ENCODE peak calls at places on chromosomes 4 and X, in eight cellular contexts. A, B, M, F, C, N, S and K are unnamed samples.

GRCh38 chr4:64911846-64912245 is 502.6 kb upstream of the TECRL start:
- DNase-seq in C (no peak), S (no peak), A (no peak), F (no peak), M (no peak), B (no peak), N (no peak), K (no peak)

GRCh38 chr4:4981427-4981826 is 37.8 kb downstream of the CYTL1 start:
- DNase-seq in C (no peak), M (no peak), S (no peak), A (peak; percentile 60), N (no peak), F (peak; percentile 89), B (no peak), K (no peak)

GRCh38 chrX:2931612-2932011 is 2.5 kb upstream of the ARSD start:
- DNase-seq in F (no peak), S (no peak), M (no peak), B (no peak), A (no peak), N (no peak), C (no peak), K (no peak)

GRCh38 chr4:139807483-139807882 is 141.9 kb downstream of the MGST2 start:
- DNase-seq in F (no peak), B (no peak), A (no peak), N (no peak), C (no peak), M (no peak), S (no peak), K (no peak)

GRCh38 chr4:158444621-158445020 is 77.1 kb upstream of the RXFP1 start:
- DNase-seq in A (no peak), S (no peak), M (no peak), F (no peak), B (no peak), C (no peak), N (no peak), K (no peak)

GRCh38 chr4:90977726-90978125 is 850.5 kb downstream of the CCSER1 start:
- DNase-seq in A (no peak), F (no peak), N (no peak), M (no peak), S (no peak), B (no peak), C (no peak), K (no peak)

GRCh38 chr4:37794046-37794445 is 32.4 kb upstream of the PGM2 start:
- DNase-seq in C (no peak), S (no peak), B (no peak), N (no peak), M (no peak), F (no peak), A (no peak), K (no peak)

GRCh38 chrX:24148535-24149345 is 789 bp upstream of the ZFX start:
- DNase-seq in S (no peak), B (no peak), N (peak; percentile 55), A (no peak), C (no peak), M (no peak), F (peak; percentile 90), K (no peak)

GRCh38 chrX:109793191-109793590 is 60.1 kb upstream of the ACSL4 start:
- DNase-seq in F (no peak), M (no peak), A (no peak), B (no peak), S (no peak), N (no peak), C (no peak), K (no peak)

GRCh38 chrX:108122748-108123147 is 31.2 kb downstream of the ATG4A start:
- DNase-seq in M (no peak), F (peak; percentile 72), N (peak; percentile 72), C (no peak), S (no peak), B (no peak), A (no peak), K (no peak)

GRCh38 chrX:100649550-100650356 is 5.8 kb downstream of the SRPX2 start:
- DNase-seq in S (no peak), C (peak; percentile 77), M (no peak), B (no peak), N (peak; percentile 89), F (peak; percentile 94), A (peak; percentile 90), K (no peak)

GRCh38 chr4:175807596-175807995 is 4.5 kb downstream of the GPM6A start:
- DNase-seq in A (no peak), N (no peak), F (no peak), B (no peak), M (no peak), S (no peak), C (no peak), K (no peak)

GRCh38 chr4:25215506-25215905 is 18.3 kb upstream of the PI4K2B start:
- DNase-seq in B (no peak), C (no peak), S (no peak), F (no peak), A (peak; percentile 54), M (no peak), N (no peak), K (no peak)

GRCh38 chr4:102535398-102536082 is 34.4 kb downstream of the NFKB1 start:
- DNase-seq in F (peak; percentile 43), A (no peak), C (no peak), M (no peak), N (peak; percentile 81), B (no peak), S (no peak), K (no peak)

GRCh38 chr4:7533267-7533666 is 98.5 kb upstream of the PSAPL1 start:
- DNase-seq in A (no peak), N (no peak), C (no peak), M (no peak), F (no peak), B (no peak), S (no peak), K (no peak)

GRCh38 chr4:7530026-7530562 is 95.4 kb upstream of the PSAPL1 start:
- DNase-seq in B (no peak), C (no peak), S (no peak), A (no peak), N (no peak), F (no peak), M (no peak), K (no peak)

GRCh38 chr4:7530932-7531639 is 96.4 kb upstream of the PSAPL1 start:
- DNase-seq in M (no peak), F (no peak), C (no peak), N (no peak), S (no peak), A (no peak), B (no peak), K (no peak)

GRCh38 chr4:7532043-7532442 is 97.3 kb upstream of the PSAPL1 start:
- DNase-seq in C (no peak), F (no peak), A (no peak), B (no peak), S (no peak), N (no peak), M (no peak), K (no peak)

DNA sequence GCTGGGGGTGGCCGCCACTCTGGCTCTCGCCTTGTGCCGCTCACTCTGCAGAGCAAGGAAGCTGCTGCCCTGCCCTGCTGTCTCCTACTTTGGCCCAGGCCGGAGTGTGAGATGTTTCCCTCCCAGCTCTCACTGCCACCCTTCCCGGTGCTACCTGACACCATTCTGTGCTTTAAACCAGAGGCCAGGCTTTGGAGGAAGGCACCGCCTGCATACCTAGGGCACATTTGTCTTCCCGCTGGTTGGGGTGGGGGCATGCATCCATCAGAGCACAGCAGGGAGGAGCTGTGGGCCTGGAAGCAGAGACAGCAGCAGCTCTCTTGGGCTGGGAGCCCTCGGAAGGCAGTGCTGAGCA is 96.9 kb upstream of the PSAPL1 start:
- DNase-seq in B (no peak), S (no peak), A (no peak), F (no peak), N (no peak), C (no peak), M (no peak), K (no peak)
- H3K4me3 ChIP-seq in B (no peak overlapping the region), S (no peak overlapping the region), A (no peak overlapping the region), F (no peak overlapping the region), N (no peak overlapping the region), C (no peak overlapping the region), M (no peak overlapping the region), K (no peak overlapping the region)

GRCh38 chrX:38880460-38880859 is 79.2 kb downstream of the MID1IP1 start:
- DNase-seq in S (no peak), A (no peak), N (peak; percentile 49), B (no peak), M (no peak), C (peak; percentile 40), F (peak; percentile 17), K (no peak)
- H3K4me3 ChIP-seq in S (no peak overlapping the region), A (no peak overlapping the region), N (no peak overlapping the region), B (no peak overlapping the region), M (no peak overlapping the region), C (no peak overlapping the region), F (no peak overlapping the region), K (no peak overlapping the region)

GRCh38 chrX:1492421-1493012 is 39.8 kb upstream of the ASMTL start:
- DNase-seq in A (peak; percentile 19), F (no peak), B (no peak), C (no peak), M (no peak), S (no peak), N (no peak), K (no peak)

GRCh38 chrX:1496076-1496475 is 40.9 kb downstream of the P2RY8 start:
- DNase-seq in M (no peak), B (no peak), C (no peak), S (no peak), F (no peak), N (no peak), A (no peak), K (no peak)

GRCh38 chrX:1493317-1493856 is 40.7 kb upstream of the ASMTL start:
- DNase-seq in B (no peak), M (no peak), A (no peak), S (no peak), F (no peak), C (no peak), N (no peak), K (no peak)

GRCh38 chrX:1491851-1492349 is 39.2 kb upstream of the ASMTL start:
- DNase-seq in N (no peak), M (peak; percentile 50), S (no peak), C (no peak), B (peak; percentile 81), F (no peak), A (peak; percentile 34), K (peak; percentile 81)

DNA sequence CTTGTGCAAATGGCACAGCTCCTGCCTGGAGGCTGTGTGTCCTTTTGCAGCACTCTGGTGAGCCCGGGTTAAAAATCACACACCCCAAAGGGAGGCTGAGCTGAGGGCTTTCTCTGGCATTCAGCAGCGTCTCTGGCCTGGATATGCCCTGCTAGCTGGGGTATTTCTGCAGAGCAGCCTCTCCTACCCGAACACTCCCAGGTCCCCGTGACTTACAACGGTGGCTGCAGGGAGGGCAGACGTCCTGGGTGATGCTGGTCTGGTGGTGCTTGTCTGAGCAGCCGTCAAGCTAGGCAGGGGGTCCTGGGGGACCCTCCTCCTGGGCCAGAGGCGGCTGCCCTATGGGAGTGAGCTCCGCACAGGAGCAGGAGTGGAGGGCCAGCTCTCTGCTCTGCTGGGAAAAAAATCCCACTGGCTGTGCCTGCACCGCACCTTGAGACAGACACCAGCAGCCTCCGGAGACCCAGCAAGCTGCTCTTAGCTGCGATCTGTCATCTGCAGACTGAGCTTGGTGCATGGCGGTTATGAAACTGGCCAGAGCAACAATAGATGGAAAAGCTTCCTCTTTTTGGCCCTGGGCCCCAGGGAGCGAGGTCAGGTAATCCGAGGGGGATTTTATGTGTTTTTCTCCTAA is 41.3 kb upstream of the ASMTL start:
- DNase-seq in C (no peak), M (peak; percentile 27), B (no peak), A (peak; percentile 39), F (no peak), S (no peak), N (no peak), K (no peak)
- H3K4me3 ChIP-seq in C (no peak overlapping the region), M (peak overlapping the region; percentile 33), B (no peak overlapping the region), A (no peak overlapping the region), F (no peak overlapping the region), S (no peak overlapping the region), N (no peak overlapping the region), K (no peak overlapping the region)

GRCh38 chrX:13545731-13546130 is 23.7 kb upstream of the EGFL6 start:
- DNase-seq in N (no peak), S (no peak), F (no peak), M (no peak), B (no peak), C (no peak), A (no peak), K (no peak)
- H3K4me3 ChIP-seq in N (no peak overlapping the region), S (no peak overlapping the region), F (no peak overlapping the region), M (no peak overlapping the region), B (no peak overlapping the region), C (no peak overlapping the region), A (no peak overlapping the region), K (no peak overlapping the region)